ENCODE peak calls at places on chromosomes 4 and X, in seven cellular contexts. X is mesendoderm, F is H9, V is trophoblast cell, Q is IMR-90, R is mesenchymal stem cell, O is neuronal stem cell. P is an unnamed sample.

GRCh38 chr4:103364066-103364465 is 165.9 kb upstream of the CENPE start:
- DNase-seq in R (no peak), V (no peak), X (no peak), O (peak; percentile 82), F (no peak), Q (no peak), P (no peak)

GRCh38 chr4:24067781-24068193 is 177.9 kb upstream of the PPARGC1A start:
- DNase-seq in Q (peak; percentile 84), V (peak; percentile 46), R (peak; percentile 66), F (no peak), O (no peak), X (peak; percentile 64), P (peak; percentile 7)

GRCh38 chr4:114773341-114773740 is 174.7 kb downstream of the UGT8 start:
- DNase-seq in O (no peak), F (no peak), X (no peak), Q (no peak), R (no peak), V (no peak), P (no peak)

GRCh38 chrX:127879585-127879984 is 172.6 kb downstream of the ACTRT1 start:
- DNase-seq in X (no peak), F (no peak), V (no peak), R (no peak), O (no peak), Q (no peak), P (no peak)

GRCh38 chr4:72876946-72877345 is 192.6 kb downstream of the COX18 start:
- DNase-seq in Q (no peak), V (no peak), F (no peak), R (no peak), O (no peak), X (no peak), P (no peak)

GRCh38 chr4:16026155-16026761 is 57.6 kb downstream of the PROM1 start:
- DNase-seq in X (peak; percentile 69), V (peak; percentile 34), Q (peak; percentile 61), O (peak; percentile 59), R (peak; percentile 56), F (no peak), P (no peak)

GRCh38 chrX:150767045-150767395 is 73.8 kb downstream of the MTMR1 start:
- DNase-seq in V (peak; percentile 9), F (no peak), X (peak; percentile 22), R (no peak), Q (no peak), O (no peak), P (no peak)

GRCh38 chr4:187668683-187669082 is 326.9 kb upstream of the ZFP42 start:
- DNase-seq in F (no peak), V (no peak), X (no peak), Q (peak; percentile 83), O (no peak), R (peak; percentile 84), P (no peak)

GRCh38 chrX:10166731-10167149 is 10.0 kb downstream of the CLCN4 start:
- DNase-seq in O (no peak), R (no peak), Q (no peak), X (no peak), F (no peak), V (no peak), P (no peak)

GRCh38 chr4:153427363-153428071 is 38.6 kb upstream of the TMEM131L start:
- DNase-seq in R (no peak), X (no peak), V (no peak), Q (peak; percentile 56), F (no peak), O (no peak), P (no peak)

GRCh38 chrX:149495573-149496071 is 9.5 kb downstream of the IDS start:
- DNase-seq in F (no peak), O (no peak), R (peak; percentile 89), V (peak; percentile 17), Q (peak; percentile 69), X (peak; percentile 54), P (no peak)
- H3K4me1 ChIP-seq in F (no peaks in the 10 kb centered on the region), O (no peaks in the 10 kb centered on the region), R (peaks cover 27% of the 10 kb centered on the region), V (no peaks in the 10 kb centered on the region), Q (no peaks in the 10 kb centered on the region), X (no peaks in the 10 kb centered on the region), P (no peaks in the 10 kb centered on the region)

GRCh38 chrX:38150993-38151392 is 69.7 kb downstream of the SRPX start:
- DNase-seq in X (no peak), V (no peak), R (no peak), F (no peak), Q (no peak), O (no peak), P (no peak)
- H4K8ac ChIP-seq in X (no peak overlapping the region), V (no peak overlapping the region), R (no peak overlapping the region), F (no peak overlapping the region), Q (no peak overlapping the region), O (no peak overlapping the region), P (no peak overlapping the region)

DNA sequence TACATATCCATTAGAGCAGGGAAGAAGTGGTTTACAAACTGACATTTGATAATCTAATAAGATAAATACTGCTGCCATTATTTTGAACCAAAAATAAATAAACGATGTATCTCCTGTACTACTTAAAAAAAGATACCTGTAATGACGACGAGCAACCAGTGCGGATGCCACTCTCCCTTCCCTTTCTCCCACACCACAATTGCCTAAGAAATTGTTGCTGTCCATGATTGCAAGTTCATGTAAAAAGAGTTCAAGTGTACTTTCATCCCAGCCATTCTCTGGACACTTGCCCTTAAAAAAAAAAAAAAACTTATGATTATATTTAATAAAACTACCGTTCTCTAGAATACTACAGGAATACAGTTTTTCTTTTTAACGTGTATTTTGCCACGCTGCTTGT is 1.4 kb downstream of the SEPSECS start:
- DNase-seq in V (no peak), O (no peak), Q (no peak), R (no peak), X (no peak), F (no peak), P (no peak)
- H3K4me1 ChIP-seq in V (peaks cover 3% of the 10 kb centered on the region), O (peaks cover 3% of the 10 kb centered on the region), Q (peaks cover 2% of the 10 kb centered on the region), R (peaks cover 5% of the 10 kb centered on the region), X (peaks cover 4% of the 10 kb centered on the region), F (no peaks in the 10 kb centered on the region), P (no peaks in the 10 kb centered on the region)

DNA sequence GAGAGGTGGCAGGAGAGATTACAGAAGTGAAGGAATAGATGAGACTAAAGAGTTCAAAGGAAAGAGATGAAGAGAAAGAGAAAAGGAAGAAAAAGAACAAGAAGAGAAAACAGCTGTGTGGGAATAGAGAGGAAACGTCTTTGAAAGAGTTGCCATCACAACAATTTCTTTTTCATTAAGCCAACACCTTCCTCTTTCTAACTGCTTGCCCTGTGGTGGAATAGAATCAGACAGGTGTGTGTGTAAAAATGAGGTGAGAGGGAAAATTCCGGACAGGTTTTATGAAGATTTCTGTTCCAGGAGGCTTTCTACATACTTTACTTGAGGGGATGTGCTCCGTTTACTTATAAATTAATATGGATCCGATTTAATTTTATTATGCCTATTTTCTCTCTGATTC is 28.8 kb downstream of the DTHD1 start:
- DNase-seq in V (no peak), O (no peak), X (no peak), R (no peak), Q (no peak), F (no peak), P (no peak)
- H4K8ac ChIP-seq in V (no peak overlapping the region), O (no peak overlapping the region), X (no peak overlapping the region), R (no peak overlapping the region), Q (no peak overlapping the region), F (no peak overlapping the region), P (no peak overlapping the region)

GRCh38 chr4:139024686-139025085 is 9.1 kb downstream of the NOCT start:
- DNase-seq in O (no peak), V (peak; percentile 39), X (no peak), F (no peak), R (no peak), Q (no peak), P (no peak)

GRCh38 chr4:139022835-139023234 is 7.3 kb downstream of the NOCT start:
- DNase-seq in F (no peak), X (no peak), V (no peak), O (no peak), R (no peak), Q (no peak), P (no peak)

GRCh38 chr4:139027771-139028170 is 12.2 kb downstream of the NOCT start:
- DNase-seq in Q (peak; percentile 70), F (no peak), V (no peak), O (no peak), X (no peak), R (no peak), P (no peak)

GRCh38 chr4:139028191-139028661 is 12.6 kb downstream of the NOCT start:
- DNase-seq in Q (no peak), X (no peak), O (no peak), R (no peak), V (peak; percentile 95), F (peak; percentile 62), P (no peak)

DNA sequence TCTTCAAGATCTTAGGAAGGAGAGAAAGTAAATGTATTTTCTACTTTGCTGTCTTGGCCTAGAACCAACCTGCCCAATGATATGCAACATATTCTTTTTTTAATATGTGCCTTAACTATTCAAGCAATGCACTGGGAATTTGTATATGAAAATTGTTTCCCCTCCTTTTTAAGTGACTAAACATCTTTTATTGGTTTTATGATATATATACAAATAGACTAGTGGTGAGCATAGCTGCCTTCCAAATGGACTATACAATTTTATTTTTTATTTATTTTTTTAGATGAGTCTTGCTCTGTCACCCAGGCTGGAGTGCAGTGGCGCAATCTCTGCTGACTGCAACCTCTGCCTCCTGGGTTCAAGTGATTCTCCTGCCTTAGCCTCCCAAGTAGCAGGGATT is 10.3 kb downstream of the NOCT start:
- DNase-seq in R (no peak), F (no peak), X (no peak), O (no peak), V (no peak), Q (peak; percentile 28), P (no peak)
- H3K4me1 ChIP-seq in R (peaks cover 7% of the 10 kb centered on the region), F (no peaks in the 10 kb centered on the region), X (no peaks in the 10 kb centered on the region), O (peaks cover 3% of the 10 kb centered on the region), V (peaks cover 6% of the 10 kb centered on the region), Q (peaks cover 11% of the 10 kb centered on the region), P (peaks cover 1% of the 10 kb centered on the region)